ENCODE peak calls at places on chromosomes 7 and 10, in five cellular contexts. One of them, this sample, is unnamed.

GRCh38 chr7:121420976-121421375 is 24.9 kb upstream of the FAM3C start:
- DNase-seq in body of pancreas: peak
- DNase-seq in HT-29: peak
- DNase-seq in HEK293T: no peak
- DNase-seq in PC-3: peak
- DNase-seq in this sample: no peak

GRCh38 chr7:111708072-111708471 is 145.8 kb upstream of the IMMP2L start:
- DNase-seq in HT-29: no peak
- DNase-seq in HEK293T: no peak
- DNase-seq in body of pancreas: no peak
- DNase-seq in PC-3: no peak
- DNase-seq in this sample: no peak

GRCh38 chr7:332020-332517 is 42.1 kb downstream of the FOXL3 start:
- DNase-seq in PC-3: no peak
- DNase-seq in HT-29: no peak
- DNase-seq in body of pancreas: no peak
- DNase-seq in HEK293T: no peak
- DNase-seq in this sample: no peak

GRCh38 chr7:95469850-95470249 is 15.9 kb upstream of the ASB4 start:
- DNase-seq in body of pancreas: no peak
- DNase-seq in PC-3: no peak
- DNase-seq in HT-29: no peak
- DNase-seq in HEK293T: no peak
- DNase-seq in this sample: peak

GRCh38 chr7:149196151-149196704 is 882 bp downstream of the ZNF282 start:
- DNase-seq in PC-3: no peak
- DNase-seq in HEK293T: peak
- DNase-seq in body of pancreas: no peak
- DNase-seq in HT-29: peak
- DNase-seq in this sample: no peak

GRCh38 chr10:132939957-132940790 is 2.2 kb downstream of the CFAP46 start:
- DNase-seq in HT-29: peak
- DNase-seq in PC-3: peak
- DNase-seq in body of pancreas: peak
- DNase-seq in HEK293T: peak
- DNase-seq in this sample: peak

GRCh38 chr10:3780056-3780765 is 4.8 kb downstream of the KLF6 start:
- DNase-seq in HEK293T: no peak
- DNase-seq in body of pancreas: no peak
- DNase-seq in HT-29: peak
- DNase-seq in PC-3: peak
- DNase-seq in this sample: no peak

GRCh38 chr10:133039107-133039822 is 48.5 kb upstream of the ADGRA1 start:
- DNase-seq in PC-3: no peak
- DNase-seq in HEK293T: no peak
- DNase-seq in HT-29: no peak
- DNase-seq in body of pancreas: no peak
- DNase-seq in this sample: peak

GRCh38 chr10:110069502-110069982 is 61.8 kb downstream of the ADD3 start:
- DNase-seq in body of pancreas: no peak
- DNase-seq in HT-29: no peak
- DNase-seq in HEK293T: no peak
- DNase-seq in PC-3: no peak
- DNase-seq in this sample: no peak

GRCh38 chr10:31071232-31071999 is 39.8 kb upstream of the ZNF438 start:
- DNase-seq in body of pancreas: no peak
- DNase-seq in HT-29: no peak
- DNase-seq in PC-3: peak
- DNase-seq in HEK293T: no peak
- DNase-seq in this sample: no peak

GRCh38 chr7:1668486-1668931 is 1.6 kb upstream of the ELFN1 start:
- DNase-seq in PC-3: no peak
- DNase-seq in body of pancreas: peak
- DNase-seq in HT-29: peak
- DNase-seq in HEK293T: no peak
- DNase-seq in this sample: peak

This sample was measured in A549.